ENCODE peak calls at places on chromosomes 13 and 19, in six cellular contexts. T, Q, E, W, F and Y are unnamed samples.

GRCh38 chr13:46386426-46386995 is 541 bp downstream of the RUBCNL start:
- DNase-seq in F (no peak), T (no peak), Q (no peak), E (peak; percentile 33), W (no peak), Y (no peak)

GRCh38 chr13:100140441-100140840 is 51.5 kb downstream of the PCCA start:
- DNase-seq in W (no peak), F (no peak), T (no peak), Q (no peak), E (no peak), Y (no peak)

GRCh38 chr13:102901615-102902305 is 55.9 kb downstream of the ERCC5 start:
- DNase-seq in T (no peak), E (no peak), W (no peak), F (peak; percentile 40), Q (peak; percentile 5), Y (peak; percentile 21)

GRCh38 chr19:19334989-19335344 is 14.3 kb downstream of the MAU2 start:
- DNase-seq in F (no peak), T (no peak), E (no peak), W (no peak), Q (no peak), Y (no peak)

GRCh38 chr19:55358943-55359908 is 3.8 kb downstream of the GARIN5B start:
- DNase-seq in E (no peak), T (no peak), W (no peak), Q (no peak), F (no peak), Y (no peak)

GRCh38 chr13:56861472-56861871 is 279.2 kb upstream of the PRR20A start:
- DNase-seq in W (no peak), Q (peak; percentile 46), E (no peak), F (no peak), T (no peak), Y (peak; percentile 42)

GRCh38 chr13:101545521-101545920 is 93.0 kb downstream of the ITGBL1 start:
- DNase-seq in F (no peak), Q (peak; percentile 46), W (no peak), T (no peak), E (no peak), Y (no peak)

GRCh38 chr19:34269968-34270621 is 15.7 kb downstream of the GARRE1 start:
- DNase-seq in E (no peak), Q (peak; percentile 78), T (no peak), W (peak; percentile 53), F (peak; percentile 70), Y (peak; percentile 61)

GRCh38 chr19:20367811-20368294 is 197.7 kb downstream of the ZNF737 start:
- DNase-seq in F (no peak), E (no peak), T (no peak), W (no peak), Q (no peak), Y (no peak)

DNA sequence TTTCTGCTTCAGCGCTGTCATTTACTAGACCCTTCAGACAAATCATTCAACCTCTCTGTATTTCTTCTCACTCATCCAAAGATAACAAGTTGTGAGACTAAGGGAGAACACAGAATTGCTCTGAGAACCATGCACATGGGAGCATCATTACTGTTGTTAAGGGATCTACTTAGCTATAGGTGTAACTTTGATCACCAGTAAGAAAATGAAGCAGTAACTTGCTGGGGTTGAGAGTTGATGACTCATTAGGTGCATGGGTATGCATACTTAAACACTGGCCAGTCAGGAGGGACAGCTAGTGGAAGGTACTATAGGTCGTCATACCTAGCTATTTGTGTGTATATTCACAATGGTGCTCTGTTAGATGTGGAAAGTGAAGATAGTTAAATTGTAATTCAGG is 61.5 kb downstream of the B3GLCT start:
- DNase-seq in Q (peak; percentile 6), W (no peak), E (no peak), F (peak; percentile 11), T (no peak), Y (no peak)
- H3K36me3 ChIP-seq in Q (no peaks in the 10 kb centered on the region), W (no peaks in the 10 kb centered on the region), E (peaks cover 3% of the 10 kb centered on the region), F (no peaks in the 10 kb centered on the region), T (no peaks in the 10 kb centered on the region), Y (no peaks in the 10 kb centered on the region)

GRCh38 chr13:110014719-110015118 is 228.3 kb upstream of the IRS2 start:
- DNase-seq in E (no peak), W (no peak), T (no peak), Q (peak; percentile 49), F (no peak), Y (no peak)
- H3K4me2 ChIP-seq in E (no peak overlapping the region), W (no peak overlapping the region), T (no peak overlapping the region), Q (peak overlapping the region; percentile 84), F (no peak overlapping the region), Y (no peak overlapping the region)

GRCh38 chr19:54336893-54337857 is 1.8 kb downstream of the LILRA4 start:
- DNase-seq in F (no peak), W (no peak), T (no peak), E (no peak), Q (no peak), Y (no peak)
- H3K27ac ChIP-seq in F (no peak overlapping the region), W (no peak overlapping the region), T (no peak overlapping the region), E (no peak overlapping the region), Q (no peak overlapping the region), Y (no peak overlapping the region)

GRCh38 chr13:97359181-97360057 is 74.5 kb upstream of the RAP2A start:
- DNase-seq in E (peak; percentile 66), Q (peak; percentile 68), F (peak; percentile 36), W (peak; percentile 71), T (peak; percentile 44), Y (peak; percentile 43)

GRCh38 chr13:97352815-97353214 is 81.2 kb upstream of the RAP2A start:
- DNase-seq in T (no peak), W (no peak), E (no peak), Q (no peak), F (no peak), Y (no peak)

GRCh38 chr13:97353927-97354326 is 80.0 kb upstream of the RAP2A start:
- DNase-seq in E (no peak), W (no peak), Q (no peak), F (peak; percentile 59), T (no peak), Y (peak; percentile 57)

GRCh38 chr13:97354808-97355207 is 79.2 kb upstream of the RAP2A start:
- DNase-seq in E (no peak), T (no peak), F (no peak), Q (no peak), W (no peak), Y (no peak)

GRCh38 chr13:97356592-97356991 is 77.4 kb upstream of the RAP2A start:
- DNase-seq in E (no peak), Q (no peak), W (no peak), F (no peak), T (no peak), Y (peak; percentile 8)
- H3K36me3 ChIP-seq in E (peaks cover 89% of the 10 kb centered on the region), Q (no peaks in the 10 kb centered on the region), W (peaks cover 9% of the 10 kb centered on the region), F (peaks cover 10% of the 10 kb centered on the region), T (peaks cover 5% of the 10 kb centered on the region), Y (peaks cover 63% of the 10 kb centered on the region)